ENCODE peak calls at places on chromosome 12, in eight cellular contexts. V is cardiac muscle cell, Q is body of pancreas, U is fibroblast of pulmonary artery, G is uterus, X is fibroblast of mammary gland, B is thyroid gland, K is fibroblast of the aortic adventitia. M is an unnamed sample.

GRCh38 chr12:2454778-2455177 is 340.0 kb upstream of the FKBP4 start:
- DNase-seq in V (no peak), U (no peak), B (no peak), G (no peak), Q (no peak), X (no peak), K (no peak), M (no peak)

GRCh38 chr12:85642810-85643209 is 193.4 kb downstream of the RASSF9 start:
- DNase-seq in K (peak; percentile 51), X (peak; percentile 65), B (no peak), G (no peak), Q (no peak), U (peak; percentile 71), V (peak; percentile 2), M (no peak)

GRCh38 chr12:110244829-110245228 is 36.2 kb upstream of the ATP2A2 start:
- DNase-seq in X (no peak), U (no peak), K (no peak), Q (no peak), V (peak; percentile 92), B (no peak), G (no peak), M (no peak)

GRCh38 chr12:108337235-108338223 is 1.6 kb downstream of the CMKLR1 start:
- DNase-seq in G (no peak), V (peak; percentile 20), Q (no peak), X (peak; percentile 26), K (no peak), B (no peak), U (peak; percentile 18), M (peak; percentile 16)

GRCh38 chr12:389138-390096 is at the start of gene KDM5A:
- DNase-seq in Q (peak; percentile 90), K (peak; percentile 96), U (peak; percentile 95), V (peak; percentile 96), G (peak; percentile 91), X (peak; percentile 92), B (peak; percentile 87), M (peak; percentile 95)

GRCh38 chr12:18472304-18472703 is 211.0 kb downstream of the PIK3C2G start:
- DNase-seq in G (no peak), B (no peak), X (no peak), V (no peak), K (no peak), Q (no peak), U (no peak), M (no peak)

GRCh38 chr12:95402096-95402495 is 71.9 kb upstream of the METAP2 start:
- DNase-seq in Q (no peak), K (no peak), V (no peak), U (no peak), B (no peak), X (no peak), G (no peak), M (no peak)

GRCh38 chr12:69007858-69008314 is 74.9 kb upstream of the CPM start:
- DNase-seq in G (no peak), K (no peak), B (no peak), X (no peak), U (peak; percentile 13), V (peak; percentile 48), Q (no peak), M (no peak)

GRCh38 chr12:96117460-96117859 is 76.7 kb upstream of the ELK3 start:
- DNase-seq in U (no peak), K (no peak), Q (no peak), X (no peak), G (no peak), B (no peak), V (no peak), M (peak; percentile 41)

GRCh38 chr12:42039146-42039545 is 105.5 kb downstream of the GXYLT1 start:
- DNase-seq in K (peak; percentile 74), B (no peak), Q (no peak), U (peak; percentile 58), X (peak; percentile 90), V (no peak), G (no peak), M (no peak)

GRCh38 chr12:71955946-71956345 is 17.3 kb downstream of the TPH2 start:
- DNase-seq in B (no peak), V (no peak), G (no peak), K (peak; percentile 58), X (peak; percentile 39), U (no peak), Q (no peak), M (no peak)

GRCh38 chr12:13128291-13129000 is 25.0 kb upstream of the GSG1 start:
- DNase-seq in U (no peak), Q (no peak), V (no peak), B (no peak), K (no peak), G (no peak), X (no peak), M (no peak)

GRCh38 chr12:15592934-15593333 is 196.3 kb downstream of the EPS8 start:
- DNase-seq in B (no peak), X (peak; percentile 44), V (no peak), G (no peak), U (peak; percentile 47), Q (no peak), K (peak; percentile 44), M (no peak)

GRCh38 chr12:15584366-15585041 is 204.7 kb downstream of the EPS8 start:
- DNase-seq in B (no peak), X (peak; percentile 83), K (peak; percentile 91), G (peak; percentile 51), V (peak; percentile 64), U (peak; percentile 89), Q (peak; percentile 30), M (peak; percentile 46)

GRCh38 chr12:15589328-15590032 is 199.7 kb downstream of the EPS8 start:
- DNase-seq in U (no peak), V (no peak), G (no peak), Q (no peak), X (no peak), B (no peak), K (no peak), M (no peak)

GRCh38 chr12:15591811-15592210 is 197.4 kb downstream of the EPS8 start:
- DNase-seq in V (no peak), Q (no peak), B (no peak), G (no peak), U (no peak), K (no peak), X (no peak), M (no peak)

GRCh38 chr12:15590180-15590826 is 198.9 kb downstream of the EPS8 start:
- DNase-seq in V (peak; percentile 68), G (peak; percentile 72), X (peak; percentile 81), B (peak; percentile 37), Q (peak; percentile 62), K (peak; percentile 85), U (peak; percentile 82), M (peak; percentile 53)
- H3K4me3 ChIP-seq in V (no peak overlapping the region), G (peak overlapping the region; percentile 17), X (peak overlapping the region; percentile 53), B (no peak overlapping the region), Q (no peak overlapping the region), K (peak overlapping the region; percentile 57), U (peak overlapping the region; percentile 55), M (no peak overlapping the region)

GRCh38 chr12:14605401-14605989 is 37.8 kb upstream of the PLBD1 start:
- DNase-seq in Q (no peak), K (no peak), B (no peak), U (no peak), X (no peak), V (no peak), G (no peak), M (no peak)
- H3K4me3 ChIP-seq in Q (no peak overlapping the region), K (no peak overlapping the region), B (no peak overlapping the region), U (no peak overlapping the region), X (no peak overlapping the region), V (no peak overlapping the region), G (no peak overlapping the region), M (no peak overlapping the region)

DNA sequence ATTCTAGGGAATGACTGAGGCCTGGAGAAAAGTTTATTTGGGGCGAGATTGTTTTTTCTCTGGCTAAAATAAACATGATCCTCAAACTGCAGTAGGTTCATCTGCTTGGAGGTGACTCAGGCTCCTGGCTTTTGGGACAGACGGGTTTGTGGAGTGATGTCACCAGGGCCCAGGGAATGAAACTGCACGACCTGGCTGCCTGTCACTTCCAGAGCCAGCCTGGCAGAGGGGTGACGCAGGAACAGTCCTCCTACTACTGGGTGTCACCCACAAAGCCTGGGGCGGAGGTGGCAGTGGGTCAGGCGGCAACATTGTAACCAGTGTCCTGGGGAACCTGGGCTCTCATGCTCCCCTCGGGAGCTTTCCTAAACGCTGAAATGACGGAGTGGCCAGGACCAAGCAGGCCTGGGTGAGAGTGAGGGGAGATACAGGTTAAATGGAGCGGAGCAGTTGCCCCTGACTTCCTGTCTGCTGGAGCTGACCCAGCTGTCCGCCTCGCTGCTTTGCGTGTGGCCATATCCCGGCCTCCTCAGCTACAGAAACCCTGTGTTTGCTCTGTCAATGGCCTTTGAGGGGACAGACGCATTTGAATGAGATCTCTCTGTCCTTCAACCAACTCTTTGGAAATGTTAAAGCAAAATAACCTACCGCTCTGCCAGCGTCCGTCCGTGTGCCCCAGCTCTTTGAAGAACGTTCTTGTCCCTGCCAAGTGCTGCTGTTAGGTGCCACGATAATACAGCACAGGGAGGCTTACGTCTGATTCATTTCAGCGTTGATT is 6.5 kb downstream of the HIP1R start:
- DNase-seq in X (peak; percentile 64), G (no peak), Q (peak; percentile 71), U (no peak), K (no peak), V (no peak), B (peak; percentile 93), M (no peak)
- H3K4me3 ChIP-seq in X (no peak overlapping the region), G (no peak overlapping the region), Q (no peak overlapping the region), U (no peak overlapping the region), K (no peak overlapping the region), V (no peak overlapping the region), B (no peak overlapping the region), M (no peak overlapping the region)

GRCh38 chr12:25372969-25373368 is 122.2 kb upstream of the KRAS start:
- DNase-seq in U (no peak), Q (no peak), G (no peak), V (no peak), K (no peak), X (no peak), B (no peak), M (no peak)

GRCh38 chr12:25376392-25376791 is 125.7 kb upstream of the KRAS start:
- DNase-seq in Q (no peak), V (no peak), U (no peak), B (no peak), G (no peak), X (no peak), K (no peak), M (no peak)

GRCh38 chr12:25373396-25373795 is 122.7 kb upstream of the KRAS start:
- DNase-seq in G (no peak), V (no peak), U (no peak), Q (no peak), B (no peak), X (no peak), K (no peak), M (no peak)

GRCh38 chr12:25376985-25377384 is 126.3 kb upstream of the KRAS start:
- DNase-seq in K (no peak), V (no peak), G (no peak), Q (no peak), U (no peak), X (no peak), B (no peak), M (no peak)

DNA sequence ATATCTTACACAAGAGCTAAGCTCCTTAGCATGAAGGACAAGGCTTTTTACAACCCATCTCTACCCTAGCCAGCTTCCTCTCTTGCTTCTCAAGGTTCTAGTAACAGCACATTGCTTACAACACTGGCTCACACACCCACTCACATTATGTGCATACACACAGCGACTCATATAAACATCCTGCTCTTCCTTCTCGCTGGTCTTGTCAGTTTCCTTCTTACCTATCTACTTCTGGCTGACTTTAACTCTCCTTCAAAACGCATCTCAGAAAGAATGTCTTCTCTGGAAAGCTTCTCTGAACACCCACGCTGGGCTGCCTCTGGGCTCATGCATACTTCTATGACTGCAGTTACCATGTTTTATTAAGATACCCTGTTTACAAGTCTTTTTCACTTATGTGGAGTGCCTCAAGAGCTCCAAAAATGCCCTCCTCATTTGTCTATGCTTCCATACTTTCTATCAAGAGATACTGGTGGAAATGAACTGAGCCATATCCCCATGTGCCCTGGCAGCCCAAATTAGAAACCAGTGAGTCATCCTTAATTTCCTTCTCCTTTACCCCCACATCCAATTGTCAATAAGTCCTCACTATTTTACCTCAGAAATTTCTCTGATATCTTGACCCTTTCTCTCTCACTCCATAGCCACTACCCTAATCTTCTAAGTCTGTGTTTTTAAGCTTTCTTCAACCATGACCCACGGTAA is 126.9 kb upstream of the KRAS start:
- DNase-seq in Q (no peak), U (peak; percentile 44), X (peak; percentile 80), G (no peak), K (peak; percentile 41), V (no peak), B (no peak), M (no peak)
- H3K4me3 ChIP-seq in Q (no peak overlapping the region), U (no peak overlapping the region), X (no peak overlapping the region), G (no peak overlapping the region), K (no peak overlapping the region), V (no peak overlapping the region), B (no peak overlapping the region), M (no peak overlapping the region)

M was measured in Jurkat, Clone E6-1.